ENCODE peak calls at places on chromosomes 7 and 10, in six cellular contexts. X, R, H, U, I and T are unnamed samples. For H3K4me1 and H3K36me3, the result is how much of the 10 kb centered on the place peaks cover.

GRCh38 chr10:42574336-42574735 is 64.0 kb downstream of the ZNF33B start:
- DNase-seq in H (no peak), I (no peak), U (no peak), X (no peak), R (no peak), T (no peak)

GRCh38 chr10:29675984-29676383 is 41.2 kb upstream of the SVIL start:
- DNase-seq in U (no peak), X (no peak), I (no peak), R (no peak), H (no peak), T (no peak)

GRCh38 chr7:19754521-19755116 is 18.8 kb downstream of the TMEM196 start:
- DNase-seq in H (no peak), X (peak), R (no peak), U (no peak), I (no peak), T (no peak)

GRCh38 chr7:138226851-138227250 is 150.6 kb downstream of the AKR1D1 start:
- DNase-seq in H (no peak), U (no peak), I (no peak), X (no peak), R (no peak), T (no peak)

GRCh38 chr10:6074489-6075301 is 12.5 kb upstream of the IL2RA start:
- DNase-seq in R (no peak), H (no peak), I (no peak), X (no peak), U (no peak), T (no peak)

GRCh38 chr10:11170993-11171416 is 153.3 kb downstream of the CELF2 start:
- DNase-seq in I (no peak), H (no peak), X (peak), R (no peak), U (no peak), T (no peak)

GRCh38 chr10:42488416-42488815 is 150.0 kb downstream of the ZNF33B start:
- DNase-seq in U (no peak), R (no peak), I (no peak), X (no peak), H (no peak), T (no peak)

GRCh38 chr10:109405338-109405737 is 518.0 kb downstream of the XPNPEP1 start:
- DNase-seq in U (no peak), R (no peak), H (no peak), I (no peak), X (no peak), T (no peak)

GRCh38 chr10:22911889-22912762 is 15.7 kb upstream of the ARMC3 start:
- DNase-seq in R (no peak), U (peak), X (no peak), H (no peak), I (peak), T (no peak)

GRCh38 chr10:102869290-102870198 is at the start of gene AS3MT:
- DNase-seq in H (peak), X (no peak), U (peak), I (peak), R (peak), T (no peak)

GRCh38 chr10:132836248-132836831 is 50.4 kb upstream of the NKX6-2 start:
- DNase-seq in I (no peak), R (peak), H (no peak), U (peak), X (no peak), T (peak)

GRCh38 chr7:84060760-84061261 is 133.8 kb downstream of the SEMA3A start:
- DNase-seq in I (no peak), U (no peak), R (no peak), H (no peak), X (no peak), T (no peak)

GRCh38 chr10:35564276-35564982 is 40.7 kb upstream of the GJD4 start:
- DNase-seq in U (peak), R (peak), X (peak), H (no peak), I (peak), T (no peak)

GRCh38 chr10:44995914-44996633 is 4.6 kb upstream of the ZNF22 start:
- DNase-seq in I (peak), R (peak), U (no peak), X (peak), H (peak), T (peak)

GRCh38 chr10:44994752-44995530 is 5.8 kb upstream of the ZNF22 start:
- DNase-seq in R (no peak), U (no peak), X (no peak), H (peak), I (no peak), T (peak)

GRCh38 chr10:44997105-44997748 is 3.5 kb upstream of the ZNF22 start:
- DNase-seq in H (no peak), R (no peak), X (no peak), I (no peak), U (no peak), T (no peak)

GRCh38 chr10:44993922-44994751 is 6.6 kb upstream of the ZNF22 start:
- DNase-seq in I (no peak), H (peak), X (no peak), U (no peak), R (no peak), T (no peak)

DNA sequence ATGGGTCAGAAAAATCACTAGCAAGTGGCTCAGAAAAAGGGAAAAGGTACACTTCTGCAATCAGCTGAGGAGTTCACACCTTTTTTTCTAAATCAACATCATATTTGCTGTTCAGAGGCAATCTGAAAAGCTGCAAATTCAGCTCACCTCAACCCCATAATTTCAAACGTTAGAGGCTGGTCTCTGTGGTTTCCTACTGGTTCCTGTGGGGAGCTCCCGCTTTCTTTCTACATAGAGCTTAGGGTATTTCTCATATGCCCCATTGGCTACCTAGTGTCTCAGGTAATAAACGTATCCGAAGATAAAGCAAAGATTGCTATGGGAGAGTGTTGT is 5.2 kb upstream of the ZNF22 start:
- DNase-seq in I (no peak), U (no peak), H (no peak), R (no peak), X (no peak), T (no peak)
- H3K4me1 ChIP-seq in I (half or more), U (under half), H (half or more), R (half or more), X (under half), T (half or more)

DNA sequence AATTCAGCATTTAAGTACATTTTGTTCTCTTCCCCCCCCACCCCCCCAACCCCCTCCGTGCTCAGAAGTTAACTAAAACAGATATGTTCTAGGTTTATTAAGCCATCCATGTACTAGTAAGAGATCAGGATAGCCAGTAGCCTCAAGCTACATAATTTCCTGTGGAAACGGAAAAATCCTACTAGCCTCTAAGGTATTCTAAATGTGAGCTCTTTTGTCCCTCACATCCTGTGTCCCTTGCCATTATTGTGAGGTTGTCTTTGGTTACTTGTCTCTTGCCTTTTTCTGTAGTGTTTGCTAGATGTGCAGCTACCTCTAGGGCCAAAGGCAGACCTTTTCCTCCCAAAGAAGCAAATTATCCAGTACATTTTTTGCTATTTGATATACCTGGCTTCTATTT is 92.1 kb downstream of the BTRC start:
- DNase-seq in I (no peak), H (no peak), U (no peak), R (no peak), X (no peak), T (no peak)
- H3K36me3 ChIP-seq in I (under half), H (under half), U (under half), R (under half), X (under half), T (under half)

GRCh38 chr7:112452102-112452888 is 2.0 kb downstream of the IFRD1 start:
- DNase-seq in U (peak), R (peak), H (peak), X (peak), I (peak), T (peak)
- TF ChIP-seq CTCF in U (no peak), R (no peak), H (no peak), X (peak), I (no peak), T (peak)

DNA sequence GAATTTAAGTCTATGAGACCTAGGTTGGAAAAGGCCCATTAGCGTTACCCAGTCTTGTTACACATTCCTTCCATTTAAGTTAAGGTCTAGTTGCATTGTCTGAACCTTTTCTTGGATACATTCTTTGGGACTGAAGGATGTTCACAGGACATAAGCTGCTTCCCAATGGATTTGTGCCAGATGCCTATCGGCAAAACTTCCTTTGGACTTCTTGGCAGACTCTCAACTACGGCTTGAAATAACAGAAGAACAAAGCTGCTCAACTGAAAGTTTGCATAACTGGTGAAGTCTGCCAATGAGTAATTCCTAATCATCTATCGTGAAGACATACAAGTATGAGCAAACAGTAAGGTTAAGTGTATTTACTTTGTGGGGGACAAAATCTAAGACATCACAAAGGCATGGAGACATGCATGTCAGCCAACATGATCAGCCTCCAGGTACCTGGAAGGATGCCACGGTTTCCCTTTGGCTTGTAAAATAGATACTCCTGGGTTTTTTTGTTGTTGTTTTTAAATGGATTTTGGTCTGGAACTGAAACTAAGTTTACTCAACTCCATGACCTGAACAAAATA is 35.4 kb downstream of the MALSU1 start:
- DNase-seq in I (peak), U (no peak), R (no peak), H (no peak), X (no peak), T (no peak)
- H3K4me1 ChIP-seq in I (under half), U (under half), R (under half), H (under half), X (under half), T (under half)

GRCh38 chr10:68032113-68032512 is 43.0 kb downstream of the HERC4 start:
- DNase-seq in R (no peak), I (no peak), H (no peak), X (no peak), U (no peak), T (no peak)
- H3K36me3 ChIP-seq in R (under half), I (half or more), H (under half), X (under half), U (under half), T (half or more)

DNA sequence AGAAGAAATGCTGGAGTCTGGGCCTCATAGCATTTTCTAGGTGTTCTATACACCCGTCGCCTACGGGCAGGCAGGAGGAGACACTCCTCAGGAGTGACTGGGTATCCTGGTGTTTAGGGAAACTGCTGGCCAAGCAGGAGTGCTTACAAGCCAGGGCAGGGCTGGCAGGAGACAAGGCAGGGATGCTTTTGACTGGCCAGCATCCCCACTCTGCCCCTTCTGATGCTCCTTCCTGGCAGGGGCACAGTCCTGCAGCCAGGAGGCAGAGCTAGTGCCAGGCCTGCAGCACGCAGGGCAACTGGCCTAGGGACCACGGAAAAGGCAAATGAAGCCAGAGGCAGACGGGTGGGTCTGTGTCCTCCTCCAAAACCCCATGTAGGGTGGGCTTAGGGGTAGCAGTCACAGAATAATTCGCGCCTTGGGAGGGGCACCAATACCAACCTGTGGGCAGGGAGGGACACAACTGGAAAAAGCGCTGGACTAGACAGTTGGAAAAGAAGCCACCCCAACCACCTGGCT is 4.9 kb downstream of the IMPDH1 start:
- DNase-seq in H (peak), I (no peak), X (peak), R (no peak), U (no peak), T (no peak)
- TF ChIP-seq CTCF in H (no peak), I (no peak), X (no peak), R (peak), U (no peak), T (no peak)

DNA sequence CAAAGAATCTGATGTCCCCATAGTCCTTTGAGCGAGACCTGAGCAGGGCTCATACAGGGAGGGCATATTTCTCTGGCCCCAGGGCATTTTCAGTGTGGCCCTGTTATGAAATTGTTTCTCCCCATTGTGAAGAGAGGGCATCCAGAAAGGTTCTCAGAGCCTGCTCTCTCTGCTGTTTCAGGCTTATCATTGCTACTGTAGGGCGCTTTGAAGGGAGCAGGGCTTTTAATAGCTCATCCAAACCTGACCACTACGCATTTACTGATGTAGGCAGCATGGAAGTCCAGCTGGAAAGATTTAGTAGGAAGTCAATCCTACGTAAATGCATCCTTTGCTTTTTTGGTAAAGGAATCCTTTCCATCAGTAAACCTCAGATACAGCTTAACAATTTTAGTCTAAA is 68.1 kb downstream of the PRPF18 start:
- DNase-seq in H (no peak), X (no peak), R (no peak), I (no peak), U (no peak), T (no peak)
- H3K4me1 ChIP-seq in H (under half), X (under half), R (under half), I (under half), U (under half), T (under half)

DNA sequence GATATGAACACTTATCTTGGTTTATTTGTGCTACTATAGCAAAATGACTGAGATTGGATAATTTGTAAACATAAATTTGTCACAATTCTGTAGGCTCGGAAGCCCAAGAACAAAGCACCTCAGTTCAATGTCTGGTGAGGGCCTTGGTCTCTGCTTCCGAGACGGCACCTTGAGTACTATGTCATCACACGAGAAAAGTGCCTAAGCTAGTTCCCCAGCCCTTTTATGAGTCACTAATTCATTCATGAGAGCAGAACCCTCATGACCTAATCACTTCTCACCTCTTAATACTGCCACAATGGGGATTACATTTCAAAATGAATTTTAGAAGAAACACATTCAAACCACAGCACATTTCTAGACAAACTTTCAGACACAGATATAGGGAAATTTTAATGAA is 52.0 kb upstream of the PRSS1 start:
- DNase-seq in I (no peak), H (no peak), U (no peak), X (no peak), R (no peak), T (no peak)
- H3K36me3 ChIP-seq in I (under half), H (under half), U (under half), X (under half), R (under half), T (under half)

DNA sequence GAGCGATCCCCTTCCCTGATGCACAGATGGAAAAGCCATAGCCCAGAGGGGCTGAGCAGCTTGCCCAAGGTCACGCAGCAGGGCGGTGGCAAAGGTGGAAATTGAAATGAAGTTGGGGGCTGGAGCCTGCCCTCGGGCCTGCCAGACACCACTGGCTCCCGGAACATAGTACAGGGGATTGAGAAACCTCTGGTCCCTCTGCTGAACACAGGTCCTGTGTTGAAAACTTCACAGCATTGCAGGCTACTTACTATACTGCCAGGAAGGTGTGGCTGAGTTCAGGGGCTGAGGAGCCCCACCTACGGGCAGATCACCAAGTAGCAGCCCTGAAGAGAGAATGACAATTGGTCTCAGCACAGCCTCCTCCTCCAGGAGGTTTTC is 326.7 kb downstream of the PLXNA4 start:
- DNase-seq in I (no peak), U (no peak), H (no peak), X (no peak), R (no peak), T (peak)
- TF ChIP-seq CTCF in I (no peak), U (no peak), H (no peak), X (peak), R (peak), T (peak)